ENCODE peak calls at places on chromosomes 3 and 15, in four cellular contexts. L, J, N and U are unnamed samples.

GRCh38 chr15:80175436-80175835 is 22.6 kb downstream of the FAH start:
- DNase-seq in N (no peak), J (no peak), L (no peak), U (no peak)

GRCh38 chr3:44355634-44356033 is 17.1 kb downstream of the TCAIM start:
- DNase-seq in N (peak; percentile 91), L (no peak), J (no peak), U (no peak)

GRCh38 chr3:80688814-80689213 is 921.0 kb upstream of the ROBO1 start:
- DNase-seq in J (peak; percentile 19), N (peak; percentile 66), L (no peak), U (no peak)

GRCh38 chr15:60526127-60526616 is 47.2 kb upstream of the ICE2 start:
- DNase-seq in N (no peak), L (no peak), J (no peak), U (no peak)

GRCh38 chr3:14483286-14483685 is 56.9 kb downstream of the GRIP2 start:
- DNase-seq in J (no peak), N (no peak), L (no peak), U (no peak)

GRCh38 chr15:52527898-52528464 is 699 bp downstream of the MYO5A start:
- DNase-seq in L (peak; percentile 63), J (peak; percentile 45), N (peak; percentile 27), U (no peak)

GRCh38 chr3:173617490-173617889 is 219.9 kb downstream of the NLGN1 start:
- DNase-seq in L (no peak), N (no peak), J (no peak), U (no peak)

GRCh38 chr3:122063908-122064307 is 8.7 kb downstream of the CD86 start:
- DNase-seq in L (no peak), N (no peak), J (no peak), U (no peak)

GRCh38 chr3:38008191-38008701 is 17.7 kb downstream of the VILL start:
- DNase-seq in L (no peak), J (no peak), N (no peak), U (no peak)

GRCh38 chr3:28077566-28077965 is 163.9 kb upstream of the CMC1 start:
- DNase-seq in J (peak; percentile 71), N (peak; percentile 47), L (no peak), U (no peak)

GRCh38 chr15:100696452-100696851 is 94.1 kb downstream of the ASB7 start:
- DNase-seq in N (peak; percentile 91), L (no peak), J (no peak), U (no peak)

GRCh38 chr15:20353966-20354883 is 187.4 kb downstream of the GOLGA6L6 start:
- DNase-seq in J (no peak), L (no peak), N (no peak), U (no peak)

GRCh38 chr15:73746883-73747282 is 6.3 kb downstream of the INSYN1 start:
- DNase-seq in L (no peak), N (no peak), J (no peak), U (no peak)

GRCh38 chr3:57983734-57984518 is 24.3 kb upstream of the FLNB start:
- DNase-seq in J (no peak), N (peak; percentile 91), L (peak; percentile 11), U (no peak)

GRCh38 chr3:15794303-15794771 is 3.4 kb downstream of the ANKRD28 start:
- DNase-seq in N (peak; percentile 77), L (no peak), J (no peak), U (no peak)

GRCh38 chr3:179734497-179735281 is 81.8 kb downstream of the USP13 start:
- DNase-seq in N (no peak), J (no peak), L (no peak), U (no peak)

GRCh38 chr3:16240229-16241023 is 24.3 kb downstream of the DPH3 start:
- DNase-seq in N (peak; percentile 85), J (no peak), L (no peak), U (no peak)

GRCh38 chr3:119663885-119664284 is 3.5 kb upstream of the POPDC2 start:
- DNase-seq in L (no peak), J (no peak), N (peak; percentile 42), U (no peak)

GRCh38 chr3:12772462-12772861 is 13.4 kb upstream of the TMEM40 start:
- DNase-seq in L (no peak), N (no peak), J (no peak), U (no peak)

GRCh38 chr3:55364426-55364825 is 122.7 kb downstream of the WNT5A start:
- DNase-seq in N (no peak), L (no peak), J (no peak), U (no peak)

GRCh38 chr15:69920232-69920631 is 177.5 kb downstream of the TLE3 start:
- DNase-seq in J (no peak), L (no peak), N (no peak), U (no peak)

GRCh38 chr3:48852151-48852550 is 4.5 kb upstream of the PRKAR2A start:
- DNase-seq in L (no peak), N (no peak), J (no peak), U (no peak)

GRCh38 chr3:5296362-5296761 is 108.9 kb downstream of the EDEM1 start:
- DNase-seq in N (no peak), L (no peak), J (no peak), U (no peak)

GRCh38 chr3:136018876-136019275 is 53.3 kb downstream of the PPP2R3A start:
- DNase-seq in N (no peak), L (no peak), J (no peak), U (no peak)

GRCh38 chr15:65054333-65055200 is 9.4 kb downstream of the SLC51B start:
- DNase-seq in J (peak; percentile 85), N (peak; percentile 78), L (peak; percentile 71), U (peak; percentile 87)

GRCh38 chr15:65115542-65115941 is 542 bp upstream of the UBAP1L start:
- DNase-seq in J (no peak), N (no peak), L (no peak), U (no peak)

GRCh38 chr15:74789171-74789627 is 7.3 kb downstream of the CSK start:
- DNase-seq in L (no peak), J (no peak), N (no peak), U (no peak)

GRCh38 chr3:197752107-197752506 is 2.4 kb downstream of the FYTTD1 start:
- DNase-seq in J (no peak), L (no peak), N (no peak), U (no peak)

GRCh38 chr15:89195836-89196235 is 25.5 kb downstream of the RLBP1 start:
- DNase-seq in N (no peak), J (no peak), L (no peak), U (no peak)

GRCh38 chr3:71087109-71088018 is 496.2 kb downstream of the FOXP1 start:
- DNase-seq in L (no peak), J (no peak), N (peak; percentile 74), U (no peak)

GRCh38 chr3:171446801-171447578 is 13.2 kb downstream of the TNIK start:
- DNase-seq in J (no peak), N (peak; percentile 51), L (no peak), U (no peak)

GRCh38 chr3:126414406-126414805 is 19.7 kb downstream of the CFAP100 start:
- DNase-seq in J (no peak), L (no peak), N (no peak), U (no peak)

GRCh38 chr3:171842864-171843511 is at the start of gene TMEM212:
- DNase-seq in L (no peak), J (peak; percentile 11), N (peak; percentile 80), U (no peak)

GRCh38 chr3:129428382-129429079 is at the start of gene EFCAB12:
- DNase-seq in N (peak; percentile 94), J (peak; percentile 99), L (peak; percentile 95), U (peak; percentile 51)

GRCh38 chr3:69720824-69721223 is 18.4 kb upstream of the MITF start:
- DNase-seq in N (no peak), L (no peak), J (no peak), U (no peak)

GRCh38 chr3:123606527-123606926 is 21.7 kb upstream of the HACD2 start:
- DNase-seq in N (no peak), J (no peak), L (no peak), U (no peak)